ENCODE peak calls at places on chromosomes 11 and 22, in four cellular contexts. Z is A549, M is cardiac muscle cell, F is mucosa of descending colon. A is an unnamed sample.

GRCh38 chr11:73532310-73532709 is 65.6 kb downstream of the FAM168A start:
- DNase-seq in Z (no peak), F (no peak), M (no peak), A (no peak)

GRCh38 chr11:34604216-34604615 is 16.7 kb upstream of the EHF start:
- DNase-seq in Z (no peak), M (no peak), F (no peak), A (no peak)

GRCh38 chr22:48427731-48428211 is 1399.9 kb downstream of the BRD1 start:
- DNase-seq in Z (no peak), F (no peak), M (no peak), A (no peak)

GRCh38 chr11:108846009-108846408 is 181.1 kb downstream of the DDX10 start:
- DNase-seq in F (no peak), Z (no peak), M (no peak), A (no peak)

GRCh38 chr22:44127353-44127752 is 53.4 kb upstream of the PARVG start:
- DNase-seq in M (no peak), Z (no peak), F (peak; percentile 17), A (peak; percentile 56)

GRCh38 chr22:46362221-46362933 is 26.9 kb downstream of the TRMU start:
- DNase-seq in Z (no peak), M (no peak), F (no peak), A (peak; percentile 80)

GRCh38 chr11:6646040-6646439 is 9.6 kb downstream of the DCHS1 start:
- DNase-seq in F (no peak), M (no peak), Z (no peak), A (no peak)

GRCh38 chr11:57072640-57073039 is 83.9 kb downstream of the OR5AK2 start:
- DNase-seq in F (no peak), M (no peak), Z (peak; percentile 78), A (no peak)

GRCh38 chr11:17734418-17734911 is at the start of gene KCNC1:
- DNase-seq in F (no peak), M (peak; percentile 82), Z (peak; percentile 47), A (peak; percentile 88)

GRCh38 chr11:705646-706438 is at the start of gene EPS8L2:
- DNase-seq in Z (no peak), F (peak; percentile 87), M (no peak), A (peak; percentile 94)

GRCh38 chr11:122721964-122722266 is 66.4 kb downstream of the UBASH3B start:
- DNase-seq in F (no peak), M (no peak), Z (no peak), A (no peak)

GRCh38 chr11:44949160-44950035 is 1.3 kb downstream of the TP53I11 start:
- DNase-seq in M (peak; percentile 86), F (peak; percentile 79), Z (peak; percentile 58), A (peak; percentile 91)

GRCh38 chr22:32522237-32522636 is 47.6 kb downstream of the FBXO7 start:
- DNase-seq in F (no peak), M (no peak), Z (no peak), A (no peak)

GRCh38 chr22:31229402-31230140 is 17.5 kb downstream of the LIMK2 start:
- DNase-seq in M (no peak), F (peak; percentile 87), Z (no peak), A (no peak)

GRCh38 chr11:9037963-9038362 is 34.2 kb upstream of the NRIP3 start:
- DNase-seq in Z (no peak), M (no peak), F (no peak), A (no peak)

GRCh38 chr11:9922806-9923205 is 258.9 kb downstream of the SWAP70 start:
- DNase-seq in M (peak; percentile 23), Z (no peak), F (no peak), A (no peak)

GRCh38 chr11:37948258-37948657 is 1350.2 kb upstream of the RAG2 start:
- DNase-seq in F (no peak), M (no peak), Z (no peak), A (no peak)

GRCh38 chr11:134752964-134753804 is 341.1 kb upstream of the B3GAT1 start:
- DNase-seq in F (no peak), Z (no peak), M (no peak), A (no peak)

GRCh38 chr11:102007567-102008437 is 39.4 kb upstream of the CFAP300 start:
- DNase-seq in Z (peak; percentile 25), F (peak; percentile 73), M (peak; percentile 65), A (peak; percentile 67)

GRCh38 chr11:100562102-100562501 is 125.0 kb upstream of the ARHGAP42 start:
- DNase-seq in F (no peak), Z (no peak), M (no peak), A (no peak)

GRCh38 chr11:61541568-61541967 is 33.0 kb downstream of the LRRC10B start:
- DNase-seq in F (peak; percentile 12), M (no peak), Z (peak; percentile 26), A (no peak)

GRCh38 chr22:39152511-39153219 is at the start of gene CBX7:
- DNase-seq in Z (peak; percentile 81), M (peak; percentile 97), F (peak; percentile 96), A (peak; percentile 98)

GRCh38 chr22:49760280-49760629 is 67.4 kb downstream of the BRD1 start:
- DNase-seq in M (no peak), Z (no peak), F (no peak), A (peak; percentile 15)

GRCh38 chr11:35905901-35906661 is 37.8 kb upstream of the LDLRAD3 start:
- DNase-seq in Z (no peak), F (no peak), M (no peak), A (no peak)

GRCh38 chr22:45887202-45888131 is 89.5 kb downstream of the WNT7B start:
- DNase-seq in Z (no peak), F (peak; percentile 16), M (no peak), A (peak; percentile 80)

GRCh38 chr11:12411395-12411794 is 34.0 kb downstream of the PARVA start:
- DNase-seq in M (no peak), Z (no peak), F (no peak), A (no peak)

GRCh38 chr11:12415567-12415966 is 38.2 kb downstream of the PARVA start:
- DNase-seq in Z (no peak), F (no peak), M (no peak), A (no peak)

GRCh38 chr11:12411806-12412727 is 34.7 kb downstream of the PARVA start:
- DNase-seq in Z (peak; percentile 84), M (peak; percentile 82), F (peak; percentile 65), A (peak; percentile 50)

GRCh38 chr11:12414641-12415040 is 37.3 kb downstream of the PARVA start:
- DNase-seq in Z (no peak), M (no peak), F (no peak), A (no peak)

DNA sequence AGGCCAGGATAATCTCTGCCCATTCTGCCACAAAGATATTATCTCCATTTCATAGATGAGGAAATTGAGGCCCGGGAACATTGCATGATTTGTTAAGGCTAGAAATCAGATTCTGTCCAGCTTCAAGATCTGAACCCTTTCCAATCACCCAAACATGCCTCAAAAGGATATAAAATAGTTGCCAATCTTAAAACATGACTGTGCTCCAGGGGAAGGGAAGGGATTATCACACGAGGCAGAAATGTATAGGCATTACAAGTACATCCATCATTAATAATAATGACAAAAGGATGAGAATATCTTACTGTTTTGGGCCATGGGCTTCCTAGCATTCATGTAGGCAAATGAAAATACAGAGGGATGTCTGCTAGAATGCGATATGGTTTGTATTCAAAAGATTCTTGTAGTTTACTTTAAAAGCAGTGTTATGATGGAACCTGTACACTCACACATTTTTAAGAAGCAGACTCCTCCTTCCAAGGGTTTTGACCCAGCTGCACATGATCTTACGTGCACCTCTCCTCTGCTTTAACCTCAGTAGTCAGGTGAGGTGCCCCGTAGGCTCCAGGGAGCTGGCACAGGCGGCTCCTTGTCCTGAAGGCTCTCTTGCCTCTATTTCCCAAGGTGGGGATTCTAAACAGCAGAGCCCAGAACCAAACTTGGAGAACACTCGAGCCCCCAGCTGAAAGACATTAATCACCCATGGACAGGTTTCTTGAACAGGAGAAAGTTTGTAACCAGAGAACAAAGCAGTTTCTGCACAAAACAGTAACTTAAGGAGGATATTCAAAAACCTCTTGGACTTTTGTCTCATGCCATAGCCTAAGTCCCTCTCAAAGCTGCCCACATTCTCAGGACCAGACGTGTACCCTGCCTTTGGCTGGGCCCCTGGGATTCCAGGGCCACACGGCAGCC is 36.0 kb downstream of the PARVA start:
- DNase-seq in F (no peak), Z (no peak), M (no peak), A (no peak)
- H3K4me1 ChIP-seq in F (peaks cover 5% of the 10 kb centered on the region), Z (peaks cover 27% of the 10 kb centered on the region), M (peaks cover 4% of the 10 kb centered on the region), A (peaks cover 42% of the 10 kb centered on the region)

DNA sequence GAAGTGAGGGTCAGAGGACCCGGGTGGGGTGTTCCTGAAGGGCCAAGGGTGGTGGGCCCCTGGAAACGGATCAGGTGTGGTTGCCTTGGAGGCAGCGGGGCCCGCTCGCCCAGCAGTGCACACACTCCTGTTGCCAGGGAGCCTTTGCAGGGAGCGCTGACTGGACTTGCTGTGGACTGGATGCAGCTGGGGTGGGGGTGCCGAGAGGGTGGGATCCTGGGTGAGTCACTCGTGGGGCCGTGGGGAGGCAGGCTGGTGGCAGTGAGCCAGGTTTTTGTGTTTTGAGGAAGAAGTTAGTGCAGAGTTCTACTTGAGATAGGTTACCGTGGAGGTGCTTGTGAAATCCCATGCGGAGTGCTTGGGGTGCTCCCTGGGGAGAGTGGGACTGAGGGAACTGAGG is 1.3 kb downstream of the MRPL23 start:
- DNase-seq in F (no peak), Z (no peak), M (no peak), A (peak; percentile 21)
- H3K4me1 ChIP-seq in F (no peaks in the 10 kb centered on the region), Z (no peaks in the 10 kb centered on the region), M (no peaks in the 10 kb centered on the region), A (no peaks in the 10 kb centered on the region)

DNA sequence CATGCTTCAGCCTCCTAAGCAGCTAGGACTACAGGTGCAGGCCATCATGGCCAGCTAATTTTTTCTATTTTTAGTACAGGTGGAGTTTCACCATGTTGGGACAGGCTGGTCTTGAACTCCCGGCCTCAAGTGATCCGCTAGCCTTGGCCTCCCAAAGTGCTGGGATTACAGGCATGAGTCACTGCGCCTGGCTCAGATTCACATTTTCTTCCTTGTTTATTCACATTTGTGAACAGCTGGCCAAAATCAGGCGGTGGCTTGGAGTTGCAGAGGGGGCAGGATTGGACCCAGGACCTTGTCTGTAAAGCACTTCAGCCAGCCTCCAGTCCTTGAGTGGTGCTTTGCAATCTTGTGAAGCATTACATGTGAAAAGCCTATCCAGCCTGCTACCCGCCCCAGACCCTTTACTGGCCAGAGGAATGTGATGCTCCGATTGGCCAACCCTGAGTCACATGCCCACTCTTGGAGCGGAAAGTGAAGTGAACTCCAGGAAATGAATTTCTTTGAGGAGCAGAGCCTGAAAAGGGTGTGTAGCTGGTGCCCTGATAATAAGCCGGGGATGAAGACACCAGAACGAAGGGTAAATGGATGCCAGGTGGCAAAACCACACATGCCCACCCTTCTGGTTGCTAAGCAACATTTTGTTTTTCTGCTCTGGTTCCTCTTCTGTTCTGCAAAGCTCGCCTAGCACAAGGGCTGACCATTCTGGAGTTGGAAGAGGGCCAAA is 62.6 kb upstream of the PTPRJ start:
- DNase-seq in F (peak; percentile 71), M (peak; percentile 65), Z (peak; percentile 80), A (no peak)
- H3K4me1 ChIP-seq in F (no peaks in the 10 kb centered on the region), M (peaks cover 13% of the 10 kb centered on the region), Z (peaks cover 53% of the 10 kb centered on the region), A (peaks cover 64% of the 10 kb centered on the region)

GRCh38 chr11:128662960-128663359 is 30.9 kb upstream of the FLI1 start:
- DNase-seq in M (no peak), F (no peak), Z (no peak), A (no peak)

GRCh38 chr11:128664286-128664685 is 29.6 kb upstream of the FLI1 start:
- DNase-seq in M (peak; percentile 63), F (no peak), Z (no peak), A (no peak)

GRCh38 chr11:128666397-128666796 is 27.5 kb upstream of the FLI1 start:
- DNase-seq in Z (no peak), F (no peak), M (no peak), A (no peak)

GRCh38 chr11:128660957-128661356 is 32.9 kb upstream of the FLI1 start:
- DNase-seq in F (no peak), Z (no peak), M (peak; percentile 28), A (no peak)

GRCh38 chr11:128663824-128664223 is 30.0 kb upstream of the FLI1 start:
- DNase-seq in Z (no peak), M (no peak), F (no peak), A (no peak)
- H3K4me1 ChIP-seq in Z (no peaks in the 10 kb centered on the region), M (peaks cover 44% of the 10 kb centered on the region), F (no peaks in the 10 kb centered on the region), A (no peaks in the 10 kb centered on the region)